ENCODE peak calls at places on chromosomes 4 and X, in eight cellular contexts. One of them, this sample, is unnamed.

GRCh38 chrX:3449287-3449686 is 102.8 kb upstream of the MXRA5 start:
- DNase-seq in GM23338: no peak
- DNase-seq in PC-9: no peak
- DNase-seq in OCI-LY7: no peak
- DNase-seq in activated CD4-positive, CD25-positive, alpha-beta regulatory T cell treated with anti-CD3 and anti-CD28 coated beads, Interleukin-2, amount 50 U/mL, for 16 hours: no peak
- DNase-seq in iris pigment epithelial cell: no peak
- DNase-seq in activated CD8-positive, alpha-beta memory T cell treated with anti-CD3 and anti-CD28 coated beads, Interleukin-2, amount 50 U/mL, for 48 hours: no peak
- DNase-seq in stimulated activated CD8-positive, alpha-beta memory T cell treated with anti-CD3 and anti-CD28 coated beads, Interleukin-12 subunit alpha, Interleukin-12 subunit beta, amount 100 ng/mL, for 4 hours: no peak
- DNase-seq in this sample: no peak

GRCh38 chrX:63349307-63349706 is 1.8 kb downstream of the SPIN4 start:
- DNase-seq in iris pigment epithelial cell: no peak
- DNase-seq in stimulated activated CD8-positive, alpha-beta memory T cell treated with anti-CD3 and anti-CD28 coated beads, Interleukin-12 subunit alpha, Interleukin-12 subunit beta, amount 100 ng/mL, for 4 hours: no peak
- DNase-seq in activated CD8-positive, alpha-beta memory T cell treated with anti-CD3 and anti-CD28 coated beads, Interleukin-2, amount 50 U/mL, for 48 hours: no peak
- DNase-seq in PC-9: no peak
- DNase-seq in OCI-LY7: peak
- DNase-seq in GM23338: peak
- DNase-seq in activated CD4-positive, CD25-positive, alpha-beta regulatory T cell treated with anti-CD3 and anti-CD28 coated beads, Interleukin-2, amount 50 U/mL, for 16 hours: no peak
- DNase-seq in this sample: no peak

GRCh38 chrX:40209951-40210617 is 112.3 kb upstream of the BCOR start:
- DNase-seq in activated CD4-positive, CD25-positive, alpha-beta regulatory T cell treated with anti-CD3 and anti-CD28 coated beads, Interleukin-2, amount 50 U/mL, for 16 hours: no peak
- DNase-seq in activated CD8-positive, alpha-beta memory T cell treated with anti-CD3 and anti-CD28 coated beads, Interleukin-2, amount 50 U/mL, for 48 hours: no peak
- DNase-seq in stimulated activated CD8-positive, alpha-beta memory T cell treated with anti-CD3 and anti-CD28 coated beads, Interleukin-12 subunit alpha, Interleukin-12 subunit beta, amount 100 ng/mL, for 4 hours: no peak
- DNase-seq in PC-9: no peak
- DNase-seq in OCI-LY7: no peak
- DNase-seq in GM23338: no peak
- DNase-seq in iris pigment epithelial cell: peak
- DNase-seq in this sample: no peak

GRCh38 chr4:146591986-146592385 is 46.7 kb upstream of the POU4F2 start:
- DNase-seq in PC-9: no peak
- DNase-seq in activated CD4-positive, CD25-positive, alpha-beta regulatory T cell treated with anti-CD3 and anti-CD28 coated beads, Interleukin-2, amount 50 U/mL, for 16 hours: no peak
- DNase-seq in OCI-LY7: no peak
- DNase-seq in activated CD8-positive, alpha-beta memory T cell treated with anti-CD3 and anti-CD28 coated beads, Interleukin-2, amount 50 U/mL, for 48 hours: no peak
- DNase-seq in GM23338: no peak
- DNase-seq in stimulated activated CD8-positive, alpha-beta memory T cell treated with anti-CD3 and anti-CD28 coated beads, Interleukin-12 subunit alpha, Interleukin-12 subunit beta, amount 100 ng/mL, for 4 hours: no peak
- DNase-seq in iris pigment epithelial cell: no peak
- DNase-seq in this sample: no peak

GRCh38 chr4:18733956-18734872 is 712.7 kb upstream of the LCORL start:
- DNase-seq in stimulated activated CD8-positive, alpha-beta memory T cell treated with anti-CD3 and anti-CD28 coated beads, Interleukin-12 subunit alpha, Interleukin-12 subunit beta, amount 100 ng/mL, for 4 hours: no peak
- DNase-seq in activated CD8-positive, alpha-beta memory T cell treated with anti-CD3 and anti-CD28 coated beads, Interleukin-2, amount 50 U/mL, for 48 hours: no peak
- DNase-seq in GM23338: no peak
- DNase-seq in OCI-LY7: no peak
- DNase-seq in PC-9: no peak
- DNase-seq in iris pigment epithelial cell: no peak
- DNase-seq in activated CD4-positive, CD25-positive, alpha-beta regulatory T cell treated with anti-CD3 and anti-CD28 coated beads, Interleukin-2, amount 50 U/mL, for 16 hours: no peak
- DNase-seq in this sample: no peak

GRCh38 chr4:153402366-153402765 is 57.9 kb downstream of the MND1 start:
- DNase-seq in stimulated activated CD8-positive, alpha-beta memory T cell treated with anti-CD3 and anti-CD28 coated beads, Interleukin-12 subunit alpha, Interleukin-12 subunit beta, amount 100 ng/mL, for 4 hours: no peak
- DNase-seq in PC-9: no peak
- DNase-seq in GM23338: no peak
- DNase-seq in OCI-LY7: no peak
- DNase-seq in activated CD4-positive, CD25-positive, alpha-beta regulatory T cell treated with anti-CD3 and anti-CD28 coated beads, Interleukin-2, amount 50 U/mL, for 16 hours: no peak
- DNase-seq in activated CD8-positive, alpha-beta memory T cell treated with anti-CD3 and anti-CD28 coated beads, Interleukin-2, amount 50 U/mL, for 48 hours: no peak
- DNase-seq in iris pigment epithelial cell: peak
- DNase-seq in this sample: no peak

GRCh38 chrX:147912093-147912801 is 528 bp downstream of the FMR1 start:
- DNase-seq in GM23338: peak
- DNase-seq in PC-9: no peak
- DNase-seq in activated CD4-positive, CD25-positive, alpha-beta regulatory T cell treated with anti-CD3 and anti-CD28 coated beads, Interleukin-2, amount 50 U/mL, for 16 hours: peak
- DNase-seq in iris pigment epithelial cell: peak
- DNase-seq in stimulated activated CD8-positive, alpha-beta memory T cell treated with anti-CD3 and anti-CD28 coated beads, Interleukin-12 subunit alpha, Interleukin-12 subunit beta, amount 100 ng/mL, for 4 hours: no peak
- DNase-seq in activated CD8-positive, alpha-beta memory T cell treated with anti-CD3 and anti-CD28 coated beads, Interleukin-2, amount 50 U/mL, for 48 hours: peak
- DNase-seq in OCI-LY7: peak
- DNase-seq in this sample: peak

GRCh38 chrX:20693071-20693470 is 426.4 kb upstream of the RPS6KA3 start:
- DNase-seq in stimulated activated CD8-positive, alpha-beta memory T cell treated with anti-CD3 and anti-CD28 coated beads, Interleukin-12 subunit alpha, Interleukin-12 subunit beta, amount 100 ng/mL, for 4 hours: no peak
- DNase-seq in activated CD4-positive, CD25-positive, alpha-beta regulatory T cell treated with anti-CD3 and anti-CD28 coated beads, Interleukin-2, amount 50 U/mL, for 16 hours: no peak
- DNase-seq in GM23338: no peak
- DNase-seq in iris pigment epithelial cell: no peak
- DNase-seq in activated CD8-positive, alpha-beta memory T cell treated with anti-CD3 and anti-CD28 coated beads, Interleukin-2, amount 50 U/mL, for 48 hours: no peak
- DNase-seq in OCI-LY7: no peak
- DNase-seq in PC-9: no peak
- DNase-seq in this sample: no peak

GRCh38 chrX:66638591-66639500 is at the start of gene EDA2R:
- DNase-seq in GM23338: peak
- DNase-seq in PC-9: no peak
- DNase-seq in activated CD8-positive, alpha-beta memory T cell treated with anti-CD3 and anti-CD28 coated beads, Interleukin-2, amount 50 U/mL, for 48 hours: peak
- DNase-seq in OCI-LY7: peak
- DNase-seq in iris pigment epithelial cell: peak
- DNase-seq in activated CD4-positive, CD25-positive, alpha-beta regulatory T cell treated with anti-CD3 and anti-CD28 coated beads, Interleukin-2, amount 50 U/mL, for 16 hours: no peak
- DNase-seq in stimulated activated CD8-positive, alpha-beta memory T cell treated with anti-CD3 and anti-CD28 coated beads, Interleukin-12 subunit alpha, Interleukin-12 subunit beta, amount 100 ng/mL, for 4 hours: no peak
- DNase-seq in this sample: no peak

GRCh38 chrX:152733261-152733975 is at the start of the genes CSAG1 and MAGEA12:
- DNase-seq in iris pigment epithelial cell: no peak
- DNase-seq in PC-9: peak
- DNase-seq in OCI-LY7: no peak
- DNase-seq in stimulated activated CD8-positive, alpha-beta memory T cell treated with anti-CD3 and anti-CD28 coated beads, Interleukin-12 subunit alpha, Interleukin-12 subunit beta, amount 100 ng/mL, for 4 hours: no peak
- DNase-seq in GM23338: no peak
- DNase-seq in activated CD4-positive, CD25-positive, alpha-beta regulatory T cell treated with anti-CD3 and anti-CD28 coated beads, Interleukin-2, amount 50 U/mL, for 16 hours: no peak
- DNase-seq in activated CD8-positive, alpha-beta memory T cell treated with anti-CD3 and anti-CD28 coated beads, Interleukin-2, amount 50 U/mL, for 48 hours: no peak
- DNase-seq in this sample: no peak

GRCh38 chr4:168677063-168677462 is 180.2 kb downstream of the PALLD start:
- DNase-seq in OCI-LY7: no peak
- DNase-seq in iris pigment epithelial cell: no peak
- DNase-seq in activated CD8-positive, alpha-beta memory T cell treated with anti-CD3 and anti-CD28 coated beads, Interleukin-2, amount 50 U/mL, for 48 hours: no peak
- DNase-seq in PC-9: no peak
- DNase-seq in stimulated activated CD8-positive, alpha-beta memory T cell treated with anti-CD3 and anti-CD28 coated beads, Interleukin-12 subunit alpha, Interleukin-12 subunit beta, amount 100 ng/mL, for 4 hours: no peak
- DNase-seq in activated CD4-positive, CD25-positive, alpha-beta regulatory T cell treated with anti-CD3 and anti-CD28 coated beads, Interleukin-2, amount 50 U/mL, for 16 hours: no peak
- DNase-seq in GM23338: no peak
- DNase-seq in this sample: no peak

GRCh38 chr4:145934434-145935047 is 4.1 kb downstream of the ZNF827 start:
- DNase-seq in OCI-LY7: peak
- DNase-seq in activated CD8-positive, alpha-beta memory T cell treated with anti-CD3 and anti-CD28 coated beads, Interleukin-2, amount 50 U/mL, for 48 hours: no peak
- DNase-seq in stimulated activated CD8-positive, alpha-beta memory T cell treated with anti-CD3 and anti-CD28 coated beads, Interleukin-12 subunit alpha, Interleukin-12 subunit beta, amount 100 ng/mL, for 4 hours: no peak
- DNase-seq in GM23338: no peak
- DNase-seq in activated CD4-positive, CD25-positive, alpha-beta regulatory T cell treated with anti-CD3 and anti-CD28 coated beads, Interleukin-2, amount 50 U/mL, for 16 hours: no peak
- DNase-seq in PC-9: no peak
- DNase-seq in iris pigment epithelial cell: no peak
- DNase-seq in this sample: no peak

GRCh38 chr4:89242864-89243740 is 64.5 kb downstream of the GPRIN3 start:
- DNase-seq in activated CD4-positive, CD25-positive, alpha-beta regulatory T cell treated with anti-CD3 and anti-CD28 coated beads, Interleukin-2, amount 50 U/mL, for 16 hours: no peak
- DNase-seq in GM23338: peak
- DNase-seq in PC-9: no peak
- DNase-seq in OCI-LY7: no peak
- DNase-seq in stimulated activated CD8-positive, alpha-beta memory T cell treated with anti-CD3 and anti-CD28 coated beads, Interleukin-12 subunit alpha, Interleukin-12 subunit beta, amount 100 ng/mL, for 4 hours: no peak
- DNase-seq in iris pigment epithelial cell: no peak
- DNase-seq in activated CD8-positive, alpha-beta memory T cell treated with anti-CD3 and anti-CD28 coated beads, Interleukin-2, amount 50 U/mL, for 48 hours: no peak
- DNase-seq in this sample: no peak

GRCh38 chr4:135694066-135694465 is 1492.5 kb upstream of the PABPC4L start:
- DNase-seq in activated CD8-positive, alpha-beta memory T cell treated with anti-CD3 and anti-CD28 coated beads, Interleukin-2, amount 50 U/mL, for 48 hours: no peak
- DNase-seq in stimulated activated CD8-positive, alpha-beta memory T cell treated with anti-CD3 and anti-CD28 coated beads, Interleukin-12 subunit alpha, Interleukin-12 subunit beta, amount 100 ng/mL, for 4 hours: no peak
- DNase-seq in OCI-LY7: no peak
- DNase-seq in iris pigment epithelial cell: no peak
- DNase-seq in GM23338: no peak
- DNase-seq in PC-9: no peak
- DNase-seq in activated CD4-positive, CD25-positive, alpha-beta regulatory T cell treated with anti-CD3 and anti-CD28 coated beads, Interleukin-2, amount 50 U/mL, for 16 hours: no peak
- DNase-seq in this sample: no peak

GRCh38 chr4:146040623-146041022 is 102.0 kb upstream of the ZNF827 start:
- DNase-seq in GM23338: peak
- DNase-seq in activated CD8-positive, alpha-beta memory T cell treated with anti-CD3 and anti-CD28 coated beads, Interleukin-2, amount 50 U/mL, for 48 hours: no peak
- DNase-seq in PC-9: no peak
- DNase-seq in activated CD4-positive, CD25-positive, alpha-beta regulatory T cell treated with anti-CD3 and anti-CD28 coated beads, Interleukin-2, amount 50 U/mL, for 16 hours: no peak
- DNase-seq in iris pigment epithelial cell: no peak
- DNase-seq in OCI-LY7: no peak
- DNase-seq in stimulated activated CD8-positive, alpha-beta memory T cell treated with anti-CD3 and anti-CD28 coated beads, Interleukin-12 subunit alpha, Interleukin-12 subunit beta, amount 100 ng/mL, for 4 hours: no peak
- DNase-seq in this sample: no peak

GRCh38 chr4:4755306-4755705 is 104.2 kb upstream of the MSX1 start:
- DNase-seq in iris pigment epithelial cell: no peak
- DNase-seq in PC-9: no peak
- DNase-seq in OCI-LY7: no peak
- DNase-seq in activated CD8-positive, alpha-beta memory T cell treated with anti-CD3 and anti-CD28 coated beads, Interleukin-2, amount 50 U/mL, for 48 hours: no peak
- DNase-seq in activated CD4-positive, CD25-positive, alpha-beta regulatory T cell treated with anti-CD3 and anti-CD28 coated beads, Interleukin-2, amount 50 U/mL, for 16 hours: no peak
- DNase-seq in stimulated activated CD8-positive, alpha-beta memory T cell treated with anti-CD3 and anti-CD28 coated beads, Interleukin-12 subunit alpha, Interleukin-12 subunit beta, amount 100 ng/mL, for 4 hours: no peak
- DNase-seq in GM23338: no peak
- DNase-seq in this sample: no peak

GRCh38 chrX:135981662-135982061 is 3.6 kb upstream of the SLC9A6 start:
- DNase-seq in PC-9: no peak
- DNase-seq in GM23338: no peak
- DNase-seq in iris pigment epithelial cell: peak
- DNase-seq in OCI-LY7: no peak
- DNase-seq in activated CD8-positive, alpha-beta memory T cell treated with anti-CD3 and anti-CD28 coated beads, Interleukin-2, amount 50 U/mL, for 48 hours: no peak
- DNase-seq in stimulated activated CD8-positive, alpha-beta memory T cell treated with anti-CD3 and anti-CD28 coated beads, Interleukin-12 subunit alpha, Interleukin-12 subunit beta, amount 100 ng/mL, for 4 hours: no peak
- DNase-seq in activated CD4-positive, CD25-positive, alpha-beta regulatory T cell treated with anti-CD3 and anti-CD28 coated beads, Interleukin-2, amount 50 U/mL, for 16 hours: no peak
- DNase-seq in this sample: no peak

GRCh38 chr4:130187587-130187986 is 1091.6 kb downstream of the C4orf33 start:
- DNase-seq in activated CD8-positive, alpha-beta memory T cell treated with anti-CD3 and anti-CD28 coated beads, Interleukin-2, amount 50 U/mL, for 48 hours: no peak
- DNase-seq in iris pigment epithelial cell: peak
- DNase-seq in stimulated activated CD8-positive, alpha-beta memory T cell treated with anti-CD3 and anti-CD28 coated beads, Interleukin-12 subunit alpha, Interleukin-12 subunit beta, amount 100 ng/mL, for 4 hours: no peak
- DNase-seq in GM23338: no peak
- DNase-seq in activated CD4-positive, CD25-positive, alpha-beta regulatory T cell treated with anti-CD3 and anti-CD28 coated beads, Interleukin-2, amount 50 U/mL, for 16 hours: no peak
- DNase-seq in OCI-LY7: no peak
- DNase-seq in PC-9: no peak
- DNase-seq in this sample: no peak

GRCh38 chr4:186067757-186068385 is 1.1 kb upstream of the TLR3 start:
- DNase-seq in activated CD8-positive, alpha-beta memory T cell treated with anti-CD3 and anti-CD28 coated beads, Interleukin-2, amount 50 U/mL, for 48 hours: no peak
- DNase-seq in PC-9: no peak
- DNase-seq in iris pigment epithelial cell: peak
- DNase-seq in OCI-LY7: peak
- DNase-seq in activated CD4-positive, CD25-positive, alpha-beta regulatory T cell treated with anti-CD3 and anti-CD28 coated beads, Interleukin-2, amount 50 U/mL, for 16 hours: no peak
- DNase-seq in stimulated activated CD8-positive, alpha-beta memory T cell treated with anti-CD3 and anti-CD28 coated beads, Interleukin-12 subunit alpha, Interleukin-12 subunit beta, amount 100 ng/mL, for 4 hours: no peak
- DNase-seq in GM23338: peak
- DNase-seq in this sample: peak

GRCh38 chr4:4344915-4345527 is 41.9 kb upstream of the NSG1 start:
- DNase-seq in PC-9: no peak
- DNase-seq in iris pigment epithelial cell: no peak
- DNase-seq in stimulated activated CD8-positive, alpha-beta memory T cell treated with anti-CD3 and anti-CD28 coated beads, Interleukin-12 subunit alpha, Interleukin-12 subunit beta, amount 100 ng/mL, for 4 hours: no peak
- DNase-seq in GM23338: no peak
- DNase-seq in activated CD8-positive, alpha-beta memory T cell treated with anti-CD3 and anti-CD28 coated beads, Interleukin-2, amount 50 U/mL, for 48 hours: no peak
- DNase-seq in activated CD4-positive, CD25-positive, alpha-beta regulatory T cell treated with anti-CD3 and anti-CD28 coated beads, Interleukin-2, amount 50 U/mL, for 16 hours: no peak
- DNase-seq in OCI-LY7: peak
- DNase-seq in this sample: no peak

GRCh38 chrX:29948653-29949052 is 266.7 kb upstream of the MAGEB2 start:
- DNase-seq in activated CD4-positive, CD25-positive, alpha-beta regulatory T cell treated with anti-CD3 and anti-CD28 coated beads, Interleukin-2, amount 50 U/mL, for 16 hours: no peak
- DNase-seq in activated CD8-positive, alpha-beta memory T cell treated with anti-CD3 and anti-CD28 coated beads, Interleukin-2, amount 50 U/mL, for 48 hours: no peak
- DNase-seq in GM23338: no peak
- DNase-seq in stimulated activated CD8-positive, alpha-beta memory T cell treated with anti-CD3 and anti-CD28 coated beads, Interleukin-12 subunit alpha, Interleukin-12 subunit beta, amount 100 ng/mL, for 4 hours: no peak
- DNase-seq in PC-9: no peak
- DNase-seq in OCI-LY7: no peak
- DNase-seq in iris pigment epithelial cell: peak
- DNase-seq in this sample: no peak

This sample was measured in stimulated activated effector memory CD8-positive, alpha-beta T cell treated with anti-CD3 and anti-CD28 coated beads, Interleukin-12 subunit alpha, Interleukin-12 subunit beta, amount 100 ng/mL, for 72 hours.